ENCODE peak calls at places on chromosomes 4 and X, in four cellular contexts. B is K562, I is GM12878, F is HepG2. L is an unnamed sample.

GRCh38 chr4:136316961-136317360 is 1215.3 kb downstream of the PCDH18 start:
- DNase-seq in I (no peak), F (no peak), B (no peak), L (no peak)

GRCh38 chr4:16270654-16271328 is 44.5 kb upstream of the TAPT1 start:
- DNase-seq in B (peak; percentile 19), I (no peak), F (peak; percentile 9), L (peak; percentile 30)

GRCh38 chrX:117743469-117744251 is 372.9 kb downstream of the KLHL13 start:
- DNase-seq in F (peak; percentile 1), I (no peak), B (no peak), L (peak; percentile 28)

GRCh38 chr4:185726931-185727330 is 85.1 kb downstream of the SORBS2 start:
- DNase-seq in I (no peak), F (no peak), B (no peak), L (no peak)

GRCh38 chr4:169341490-169341889 is 70.7 kb upstream of the SH3RF1 start:
- DNase-seq in I (peak; percentile 62), F (no peak), B (no peak), L (no peak)

GRCh38 chr4:187128226-187128625 is 404.6 kb upstream of the FAT1 start:
- DNase-seq in I (no peak), F (no peak), B (no peak), L (no peak)

GRCh38 chr4:88734403-88734949 is 36.8 kb upstream of the NAP1L5 start:
- DNase-seq in I (no peak), B (no peak), F (no peak), L (no peak)

GRCh38 chrX:105190252-105190853 is 30.1 kb downstream of the TEX13A start:
- DNase-seq in F (no peak), I (no peak), B (peak; percentile 26), L (peak; percentile 27)

GRCh38 chr4:98539299-98539698 is 119.1 kb downstream of the TSPAN5 start:
- DNase-seq in F (no peak), I (no peak), B (no peak), L (no peak)

GRCh38 chrX:56798866-56799864 is 70.1 kb downstream of the NBDY start:
- DNase-seq in I (no peak), F (peak; percentile 10), B (no peak), L (no peak)

DNA sequence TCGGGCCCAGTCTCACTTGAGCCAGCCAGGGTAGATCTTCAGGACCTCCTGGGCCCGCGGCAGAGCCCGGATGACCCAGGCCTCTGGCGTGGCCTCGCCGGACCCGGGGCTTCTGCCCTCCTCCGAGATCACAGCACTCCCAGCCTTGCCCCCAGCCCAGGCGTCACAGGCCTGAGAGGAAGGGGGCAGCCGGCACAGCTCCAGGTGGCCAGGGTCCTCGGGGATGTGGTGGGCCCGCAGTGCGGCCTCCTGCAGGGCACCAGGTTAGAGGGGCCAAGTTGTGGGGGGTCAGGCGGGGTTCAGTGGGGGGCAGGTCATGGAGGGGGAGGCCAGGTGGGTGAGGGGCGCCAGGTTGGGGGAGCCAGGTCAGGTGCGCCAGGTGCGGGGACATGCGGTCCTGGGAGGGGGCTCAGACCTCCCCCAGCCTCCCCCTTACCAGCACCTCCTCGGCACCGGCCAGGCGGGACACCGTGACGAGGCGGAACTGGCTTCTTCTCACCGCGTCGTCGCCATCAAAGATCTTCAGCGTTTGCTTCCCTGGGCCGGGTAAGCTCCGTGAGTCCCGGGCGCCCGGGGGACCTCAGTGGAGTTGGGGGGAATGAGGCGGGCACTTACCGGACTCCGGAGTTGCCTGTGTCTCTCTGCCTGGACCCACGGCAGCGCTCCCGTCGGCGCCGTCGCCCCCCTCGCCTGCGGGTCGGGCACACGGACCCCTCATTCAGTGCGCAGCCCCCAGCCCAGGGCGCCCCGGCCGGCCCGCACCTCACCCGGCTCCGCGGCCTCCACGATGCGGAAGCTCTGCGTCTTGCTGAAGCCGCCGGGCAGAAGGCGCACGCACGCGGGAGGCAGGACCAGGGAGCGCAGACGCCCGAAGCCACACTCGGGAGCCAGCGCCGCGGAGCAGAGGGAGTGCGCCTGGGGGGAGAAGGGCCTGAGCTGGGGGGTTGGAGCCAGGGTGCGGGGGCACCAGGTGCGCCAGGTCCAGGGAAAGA is 6.0 kb downstream of the DGKQ start:
- DNase-seq in B (no peak), F (no peak), I (no peak), L (no peak)
- TF ChIP-seq FOXK2 in B (no peak), F (no peak), I (no peak), L (no peak)

GRCh38 chrX:103878466-103879151 is 46.6 kb upstream of the RAB9B start:
- DNase-seq in F (peak; percentile 0), I (no peak), B (no peak), L (no peak)
- TF ChIP-seq FOXM1 in F (no peak), I (no peak), B (no peak), L (no peak)

GRCh38 chr4:76212301-76212700 is 1.3 kb downstream of the SCARB2 start:
- DNase-seq in F (no peak), I (no peak), B (no peak), L (no peak)

GRCh38 chr4:76210502-76210901 is 3.1 kb downstream of the SCARB2 start:
- DNase-seq in I (no peak), B (no peak), F (no peak), L (no peak)

GRCh38 chr4:76212851-76213414 is 691 bp downstream of the SCARB2 start:
- DNase-seq in I (no peak), F (no peak), B (no peak), L (no peak)

GRCh38 chr4:76213415-76214268 is at the start of gene SCARB2:
- DNase-seq in I (no peak), B (peak; percentile 81), F (peak; percentile 61), L (peak; percentile 76)

GRCh38 chr4:76211769-76212168 is 1.9 kb downstream of the SCARB2 start:
- DNase-seq in B (no peak), F (no peak), I (no peak), L (no peak)
- TF ChIP-seq FOXK2 in B (no peak), F (no peak), I (no peak), L (no peak)

DNA sequence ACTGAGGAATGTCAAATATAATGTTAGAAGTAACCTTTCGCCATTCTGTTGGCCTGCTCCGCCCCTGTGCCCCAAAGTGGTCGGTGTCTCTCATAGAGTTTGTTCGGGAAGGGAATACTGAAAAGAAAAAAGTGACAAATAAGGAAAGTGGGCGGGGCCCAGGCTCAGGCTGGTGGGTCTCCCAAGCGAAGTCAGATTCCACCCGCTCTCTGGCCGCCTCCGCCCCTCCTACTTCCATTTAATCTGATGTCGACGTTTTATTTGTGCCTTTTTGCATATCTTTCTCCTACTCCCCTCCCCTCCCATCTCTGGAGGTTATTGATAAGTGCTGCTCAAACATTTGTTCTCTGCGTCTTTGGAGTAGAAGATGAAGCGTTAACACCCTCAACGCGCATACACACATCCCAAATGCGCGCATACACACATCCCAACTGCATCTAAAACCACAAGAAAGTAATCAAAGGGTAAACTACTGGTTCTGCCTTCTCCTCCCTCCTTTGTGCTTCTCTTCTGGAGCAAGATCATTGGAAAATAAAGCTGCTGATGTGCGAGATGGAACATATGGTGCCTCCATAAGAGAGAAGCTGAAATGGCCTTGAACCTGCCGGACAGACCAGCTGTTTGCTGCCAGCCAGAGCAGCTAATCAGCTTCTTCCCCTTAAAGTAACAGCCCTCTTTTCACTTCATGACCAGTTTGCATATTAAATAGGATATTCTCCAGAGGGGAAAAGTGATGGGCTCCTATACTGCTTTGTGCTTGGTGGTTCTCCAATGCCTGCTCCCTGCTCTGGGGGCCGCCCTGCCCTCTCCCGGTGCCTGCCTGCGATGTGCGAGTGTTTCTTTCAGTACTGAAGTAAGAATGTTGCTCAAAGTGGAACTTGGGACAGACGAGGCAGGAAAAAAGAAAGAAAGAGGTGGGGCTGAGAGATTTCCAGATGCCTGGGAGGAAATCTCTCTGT is 3.1 kb downstream of the MAMLD1 start:
- DNase-seq in B (peak; percentile 23), I (no peak), F (no peak), L (no peak)
- TF ChIP-seq FOXM1 in B (no peak), I (no peak), F (no peak), L (no peak)

DNA sequence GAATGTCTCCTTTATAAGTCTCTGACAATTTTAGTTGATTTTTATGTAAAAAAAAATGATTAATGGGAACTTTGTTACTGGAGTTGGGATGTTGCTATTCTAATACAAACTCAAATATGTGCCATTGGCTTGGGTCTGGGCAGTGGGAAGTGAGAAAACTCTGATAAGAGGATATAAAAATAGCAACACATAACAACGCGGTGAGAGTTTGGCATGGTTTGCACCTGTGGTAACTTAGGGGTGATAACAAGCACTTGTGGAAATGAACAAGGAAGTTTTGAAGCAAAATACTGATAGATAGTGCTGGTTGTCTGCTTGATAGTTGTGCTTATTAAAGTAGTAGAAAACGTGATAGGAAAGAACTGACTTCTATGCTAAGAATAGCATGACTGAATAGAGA is 743.3 kb upstream of the AGA start:
- DNase-seq in F (no peak), I (no peak), B (no peak), L (no peak)
- TF ChIP-seq FOXK2 in F (no peak), I (no peak), B (no peak), L (no peak)

DNA sequence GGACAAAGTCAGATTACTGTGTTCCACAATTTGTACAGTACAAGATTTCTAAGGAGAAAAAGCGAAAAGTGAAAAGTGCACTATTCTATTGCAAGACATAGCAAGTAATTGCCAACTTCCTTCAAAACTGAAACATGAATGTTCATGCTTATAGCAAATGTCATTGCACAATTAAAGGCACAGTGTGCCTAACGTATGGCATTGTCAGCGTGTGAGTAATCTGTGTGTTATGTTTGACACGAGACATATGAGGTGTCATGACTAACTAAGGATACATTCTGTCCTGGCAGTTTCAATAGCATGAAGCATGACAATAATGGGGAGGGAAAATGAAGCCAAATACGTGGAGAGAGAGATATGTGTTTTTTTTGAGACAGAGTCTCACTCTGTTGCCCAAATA is 33.6 kb upstream of the TBC1D9 start:
- DNase-seq in F (no peak), B (no peak), I (no peak), L (no peak)
- TF ChIP-seq FOXM1 in F (no peak), B (no peak), I (no peak), L (no peak)

DNA sequence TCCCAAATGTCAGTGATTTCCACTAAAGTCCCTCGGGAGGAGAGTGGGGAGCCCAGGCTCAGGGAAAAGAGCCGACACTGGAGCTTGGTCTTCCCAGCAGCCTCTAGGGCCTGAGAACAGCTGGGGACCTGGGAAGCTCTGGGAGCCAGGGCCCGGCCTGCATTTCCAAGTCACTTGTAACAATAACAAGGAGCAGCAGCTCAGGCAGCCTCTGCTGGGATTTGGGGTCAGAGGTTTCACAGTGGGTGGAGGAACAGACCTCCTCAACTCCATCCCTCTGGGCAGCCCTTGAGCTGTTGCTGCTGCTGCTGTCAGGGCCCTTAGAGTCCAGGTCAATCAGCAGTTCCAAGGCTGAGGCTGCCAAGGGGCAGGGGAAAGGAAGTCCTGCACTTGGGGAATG is 11.1 kb downstream of the STARD8 start:
- DNase-seq in B (no peak), I (no peak), F (no peak), L (no peak)
- TF ChIP-seq FOXK2 in B (no peak), I (no peak), F (no peak), L (no peak)